ENCODE peak calls at places on chromosomes 7 and 10, in five cellular contexts. E is cardiac muscle cell, V is colonic mucosa, N is dorsolateral prefrontal cortex, T is HCT116. J is an unnamed sample.

GRCh38 chr10:90602815-90603600 is 254.8 kb downstream of the HTR7 start:
- DNase-seq in E (peak; percentile 83), V (no peak), N (no peak), T (no peak), J (no peak)

GRCh38 chr7:70634610-70635068 is 497.3 kb upstream of the GALNT17 start:
- DNase-seq in E (peak; percentile 25), V (no peak), N (no peak), T (no peak), J (no peak)

GRCh38 chr10:71582019-71582418 is 137.6 kb downstream of the C10orf105 start:
- DNase-seq in E (peak; percentile 74), V (no peak), N (no peak), T (no peak), J (peak; percentile 43)

GRCh38 chr7:101898019-101898575 is 80.7 kb downstream of the CUX1 start:
- DNase-seq in E (no peak), V (no peak), N (no peak), T (no peak), J (no peak)

GRCh38 chr10:15789793-15790525 is 70.2 kb upstream of the ITGA8 start:
- DNase-seq in E (peak; percentile 87), V (no peak), N (no peak), T (no peak), J (peak; percentile 29)

GRCh38 chr7:69845721-69846495 is 247.6 kb downstream of the AUTS2 start:
- DNase-seq in E (no peak), V (no peak), N (no peak), T (no peak), J (no peak)

GRCh38 chr7:88344956-88345832 is 38.5 kb upstream of the STEAP4 start:
- DNase-seq in E (peak; percentile 48), V (peak; percentile 31), N (peak; percentile 62), T (peak; percentile 23), J (peak; percentile 69)

GRCh38 chr7:158362001-158362400 is 225.6 kb downstream of the PTPRN2 start:
- DNase-seq in E (no peak), V (no peak), N (no peak), T (no peak), J (peak; percentile 6)

GRCh38 chr7:1745018-1745532 is 75.0 kb downstream of the ELFN1 start:
- DNase-seq in E (no peak), V (no peak), N (no peak), T (no peak), J (no peak)

GRCh38 chr10:5443429-5443828 is 31.1 kb downstream of the NET1 start:
- DNase-seq in E (no peak), V (no peak), N (no peak), T (no peak), J (no peak)

GRCh38 chr10:4678023-4678950 is 147.7 kb upstream of the AKR1E2 start:
- DNase-seq in E (peak; percentile 88), V (no peak), N (no peak), T (no peak), J (no peak)

GRCh38 chr7:101308245-101309085 is 13.1 kb downstream of the IFT22 start:
- DNase-seq in E (peak; percentile 60), V (peak; percentile 86), N (no peak), T (no peak), J (no peak)

GRCh38 chr10:47370878-47371277 is 13.2 kb downstream of the ZNF488 start:
- DNase-seq in E (no peak), V (peak; percentile 11), N (peak; percentile 18), T (no peak), J (no peak)

GRCh38 chr10:93152136-93152535 is 78.4 kb downstream of the CYP26A1 start:
- DNase-seq in E (peak; percentile 67), V (no peak), N (no peak), T (no peak), J (no peak)

GRCh38 chr7:66576646-66577045 is 52.0 kb upstream of the KCTD7 start:
- DNase-seq in E (no peak), V (no peak), N (no peak), T (no peak), J (no peak)

GRCh38 chr7:149885191-149886017 is 11.6 kb downstream of the ATP6V0E2 start:
- DNase-seq in E (no peak), V (peak; percentile 13), N (no peak), T (no peak), J (no peak)

GRCh38 chr10:100888957-100889356 is 23.8 kb upstream of the SLF2 start:
- DNase-seq in E (no peak), V (no peak), N (no peak), T (peak; percentile 34), J (peak; percentile 18)
- TF ChIP-seq CTCF in E (peak; percentile 24), V (no peak), N (no peak), T (peak; percentile 64), J (no peak)

DNA sequence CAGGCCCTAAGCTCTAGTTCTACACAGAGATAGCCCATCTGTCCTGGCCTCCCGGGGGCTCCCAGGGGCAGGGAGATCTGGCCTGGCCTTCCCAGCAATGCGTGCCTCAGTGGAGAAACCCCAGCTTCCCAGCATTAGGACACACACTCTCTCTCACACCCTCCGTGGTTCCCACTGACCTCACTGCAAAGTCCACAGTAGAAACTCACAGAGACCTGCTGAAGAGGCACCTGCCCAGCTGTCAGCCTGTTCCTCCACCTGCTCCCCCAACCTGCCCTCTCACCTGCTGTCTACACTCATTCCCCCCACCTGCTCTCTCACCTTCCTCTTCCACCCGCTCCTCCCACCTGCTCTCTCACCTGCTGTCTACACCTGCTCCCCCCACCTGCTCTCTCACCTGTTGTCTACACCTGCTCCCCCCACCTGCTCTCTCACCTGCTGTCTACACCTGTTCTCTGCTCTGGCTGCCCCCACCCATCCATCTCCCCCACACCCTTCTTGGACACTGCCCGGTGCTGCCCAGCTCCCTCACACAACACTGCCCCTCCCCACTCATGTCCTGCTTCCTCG is 21.1 kb upstream of the PFKP start:
- DNase-seq in E (no peak), V (no peak), N (no peak), T (no peak), J (no peak)
- H3K27ac ChIP-seq in E (peak overlapping the region; percentile 100), V (peak overlapping the region; percentile 37), N (no peak overlapping the region), T (no peak overlapping the region), J (no peak overlapping the region)

DNA sequence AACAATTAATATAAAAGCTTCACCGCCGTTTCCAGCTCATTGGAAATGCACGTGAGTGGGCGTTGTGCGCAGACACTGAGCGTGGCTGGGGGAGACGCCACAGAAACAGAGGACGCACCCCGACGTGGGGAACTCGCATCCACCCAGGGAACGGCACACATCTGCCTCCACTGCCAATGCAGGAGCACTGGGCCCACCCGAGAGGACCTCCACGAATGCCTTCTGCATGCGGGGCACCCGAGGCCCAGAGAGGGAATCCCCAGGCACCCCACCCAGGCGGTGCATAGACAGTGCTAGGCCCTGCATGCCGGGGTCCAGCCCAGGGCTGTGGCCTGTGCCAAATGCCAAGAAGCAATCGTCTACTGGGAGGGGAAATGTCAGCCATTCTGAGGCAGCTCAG is 72.1 kb downstream of the ADARB2 start:
- DNase-seq in E (no peak), V (no peak), N (no peak), T (no peak), J (no peak)
- H3K4me3 ChIP-seq in E (no peak overlapping the region), V (no peak overlapping the region), N (no peak overlapping the region), T (no peak overlapping the region), J (no peak overlapping the region)

GRCh38 chr10:17013131-17013530 is 116.5 kb downstream of the CUBN start:
- DNase-seq in E (no peak), V (no peak), N (no peak), T (no peak), J (no peak)
- TF ChIP-seq CTCF in E (no peak), V (no peak), N (no peak), T (no peak), J (no peak)

DNA sequence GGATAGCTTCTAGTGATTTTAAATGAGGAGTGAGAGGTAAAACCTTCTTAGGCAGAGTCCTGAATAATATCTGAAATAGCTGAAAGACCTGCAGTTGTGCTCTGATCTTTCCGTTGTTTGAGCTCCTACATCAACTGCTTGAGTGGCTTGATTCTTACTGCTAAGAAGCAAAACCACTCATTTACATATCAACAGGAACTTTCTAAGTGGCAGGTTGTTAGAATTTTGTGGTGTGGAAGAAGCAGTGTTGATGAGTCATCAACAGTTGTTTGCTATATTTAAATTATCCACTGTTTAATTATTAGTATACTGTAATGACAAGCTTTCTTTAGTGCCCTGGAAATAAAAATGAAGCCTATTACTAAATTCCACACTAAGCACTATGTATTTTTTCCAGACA is 689.5 kb downstream of the DNAJB9 start:
- DNase-seq in E (no peak), V (no peak), N (no peak), T (no peak), J (no peak)
- H3K27ac ChIP-seq in E (no peak overlapping the region), V (no peak overlapping the region), N (no peak overlapping the region), T (no peak overlapping the region), J (no peak overlapping the region)

GRCh38 chr10:119516381-119517234 is 25.9 kb downstream of the RGS10 start:
- DNase-seq in E (peak; percentile 25), V (no peak), N (peak; percentile 34), T (no peak), J (no peak)
- H3K4me3 ChIP-seq in E (no peak overlapping the region), V (no peak overlapping the region), N (no peak overlapping the region), T (no peak overlapping the region), J (no peak overlapping the region)

GRCh38 chr7:32416846-32417245 is 73.3 kb downstream of the LSM5 start:
- DNase-seq in E (no peak), V (no peak), N (no peak), T (no peak), J (no peak)

GRCh38 chr7:32410545-32410944 is 79.6 kb downstream of the LSM5 start:
- DNase-seq in E (no peak), V (no peak), N (no peak), T (no peak), J (no peak)

GRCh38 chr7:32415519-32415918 is 74.7 kb downstream of the LSM5 start:
- DNase-seq in E (no peak), V (no peak), N (no peak), T (no peak), J (no peak)

DNA sequence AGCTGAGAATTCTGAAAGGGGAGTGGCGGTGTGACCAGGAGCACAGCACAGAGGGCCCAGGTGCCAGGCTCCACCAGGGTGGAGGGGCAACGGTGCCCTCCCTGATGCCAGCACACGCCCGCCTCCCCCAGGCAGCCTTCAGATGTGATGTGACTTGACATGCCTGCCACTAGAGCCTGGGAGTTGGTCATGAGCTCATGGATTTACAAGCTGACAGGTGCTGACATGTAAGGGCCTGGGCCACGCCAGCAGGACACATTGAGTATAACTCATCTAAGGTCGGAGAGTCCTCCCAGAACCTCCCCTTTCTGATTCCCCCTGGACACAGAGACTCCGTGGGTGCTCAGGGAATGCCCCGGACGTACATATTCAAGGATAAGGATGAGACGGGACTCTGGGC is 74.2 kb downstream of the LSM5 start:
- DNase-seq in E (no peak), V (no peak), N (no peak), T (no peak), J (no peak)
- TF ChIP-seq CTCF in E (no peak), V (no peak), N (no peak), T (no peak), J (no peak)